ENCODE peak calls at places on chromosomes 6 and 20, in four cellular contexts. U, G, I and Q are unnamed samples.

GRCh38 chr6:47007657-47008396 is 34.3 kb downstream of the ADGRF1 start:
- ATAC-seq in U (no peak), G (no peak), I (no peak), Q (no peak)

GRCh38 chr6:43089467-43089866 is 13.4 kb downstream of the PTK7 start:
- ATAC-seq in U (no peak), G (no peak), I (no peak), Q (no peak)

GRCh38 chr6:167840160-167840525 is 13.4 kb downstream of the AFDN start:
- ATAC-seq in U (no peak), G (peak), I (no peak), Q (no peak)

GRCh38 chr6:127762284-127762683 is 138.6 kb downstream of the THEMIS start:
- ATAC-seq in U (no peak), G (no peak), I (no peak), Q (no peak)

GRCh38 chr20:38115205-38115604 is 49.9 kb downstream of the TGM2 start:
- ATAC-seq in U (no peak), G (no peak), I (no peak), Q (no peak)

GRCh38 chr20:5881714-5882113 is 68.6 kb downstream of the TRMT6 start:
- ATAC-seq in U (no peak), G (no peak), I (no peak), Q (no peak)

GRCh38 chr6:119273287-119273686 is 76.3 kb downstream of the MAN1A1 start:
- ATAC-seq in U (no peak), G (no peak), I (no peak), Q (no peak)

GRCh38 chr6:154390034-154390433 is 33.4 kb upstream of the IPCEF1 start:
- ATAC-seq in U (no peak), G (no peak), I (no peak), Q (no peak)

GRCh38 chr20:8571660-8572059 is 439.6 kb downstream of the PLCB1 start:
- ATAC-seq in U (no peak), G (no peak), I (no peak), Q (no peak)

GRCh38 chr20:1900321-1900791 is 5.1 kb downstream of the SIRPA start:
- ATAC-seq in U (peak), G (peak), I (peak), Q (peak)

GRCh38 chr6:21586300-21586699 is 7.3 kb upstream of the SOX4 start:
- ATAC-seq in U (no peak), G (no peak), I (no peak), Q (no peak)

GRCh38 chr20:36468149-36469000 is 72.9 kb upstream of the MYL9 start:
- ATAC-seq in U (no peak), G (peak), I (no peak), Q (no peak)

GRCh38 chr20:42646250-42646649 is 543.5 kb downstream of the PTPRT start:
- ATAC-seq in U (no peak), G (no peak), I (no peak), Q (no peak)

GRCh38 chr6:106740287-106740686 is 110.9 kb downstream of the QRSL1 start:
- ATAC-seq in U (no peak), G (no peak), I (no peak), Q (no peak)